ENCODE peak calls at places on chromosomes 11 and 22, in seven cellular contexts. One of them, this sample, is unnamed.

GRCh38 chr11:85595285-85595884 is 31.8 kb downstream of the DLG2 start:
- DNase-seq in CD4-positive, CD25-positive, alpha-beta regulatory T cell: no peak
- DNase-seq in mucosa of descending colon: no peak
- DNase-seq in uterus: no peak
- DNase-seq in gastrocnemius medialis: no peak
- DNase-seq in aorta: no peak
- DNase-seq in esophagus squamous epithelium: no peak
- DNase-seq in this sample: no peak

GRCh38 chr11:45354976-45355705 is 69.0 kb upstream of the SYT13 start:
- DNase-seq in aorta: peak; percentile 96
- DNase-seq in uterus: peak; percentile 91
- DNase-seq in gastrocnemius medialis: peak; percentile 41
- DNase-seq in mucosa of descending colon: peak; percentile 87
- DNase-seq in CD4-positive, CD25-positive, alpha-beta regulatory T cell: peak; percentile 80
- DNase-seq in esophagus squamous epithelium: no peak
- DNase-seq in this sample: peak; percentile 77

GRCh38 chr11:77085652-77086051 is 17.0 kb upstream of the OMP start:
- DNase-seq in CD4-positive, CD25-positive, alpha-beta regulatory T cell: no peak
- DNase-seq in aorta: peak; percentile 59
- DNase-seq in esophagus squamous epithelium: no peak
- DNase-seq in uterus: peak; percentile 8
- DNase-seq in mucosa of descending colon: peak; percentile 22
- DNase-seq in gastrocnemius medialis: no peak
- DNase-seq in this sample: no peak

GRCh38 chr11:27266125-27266524 is 96.9 kb downstream of the CCDC34 start:
- DNase-seq in uterus: no peak
- DNase-seq in gastrocnemius medialis: no peak
- DNase-seq in mucosa of descending colon: no peak
- DNase-seq in aorta: no peak
- DNase-seq in esophagus squamous epithelium: no peak
- DNase-seq in CD4-positive, CD25-positive, alpha-beta regulatory T cell: no peak
- DNase-seq in this sample: no peak

GRCh38 chr11:112784323-112785073 is 176.7 kb upstream of the NCAM1 start:
- DNase-seq in gastrocnemius medialis: no peak
- DNase-seq in uterus: peak; percentile 79
- DNase-seq in CD4-positive, CD25-positive, alpha-beta regulatory T cell: no peak
- DNase-seq in mucosa of descending colon: no peak
- DNase-seq in aorta: peak; percentile 88
- DNase-seq in esophagus squamous epithelium: no peak
- DNase-seq in this sample: peak; percentile 59

GRCh38 chr11:76174330-76174729 is 32.0 kb downstream of the WNT11 start:
- DNase-seq in aorta: no peak
- DNase-seq in CD4-positive, CD25-positive, alpha-beta regulatory T cell: no peak
- DNase-seq in esophagus squamous epithelium: no peak
- DNase-seq in uterus: no peak
- DNase-seq in gastrocnemius medialis: no peak
- DNase-seq in mucosa of descending colon: no peak
- DNase-seq in this sample: no peak

GRCh38 chr11:33980896-33981295 is 70.6 kb upstream of the CAPRIN1 start:
- DNase-seq in aorta: no peak
- DNase-seq in esophagus squamous epithelium: no peak
- DNase-seq in uterus: no peak
- DNase-seq in CD4-positive, CD25-positive, alpha-beta regulatory T cell: no peak
- DNase-seq in gastrocnemius medialis: no peak
- DNase-seq in mucosa of descending colon: no peak
- DNase-seq in this sample: no peak

GRCh38 chr22:37254206-37254866 is 10.3 kb upstream of the RAC2 start:
- DNase-seq in aorta: peak; percentile 14
- DNase-seq in gastrocnemius medialis: no peak
- DNase-seq in uterus: no peak
- DNase-seq in esophagus squamous epithelium: no peak
- DNase-seq in CD4-positive, CD25-positive, alpha-beta regulatory T cell: no peak
- DNase-seq in mucosa of descending colon: no peak
- DNase-seq in this sample: peak; percentile 3

GRCh38 chr22:31048570-31048969 is 32.5 kb upstream of the SMTN start:
- DNase-seq in aorta: no peak
- DNase-seq in gastrocnemius medialis: no peak
- DNase-seq in CD4-positive, CD25-positive, alpha-beta regulatory T cell: no peak
- DNase-seq in mucosa of descending colon: no peak
- DNase-seq in esophagus squamous epithelium: no peak
- DNase-seq in uterus: no peak
- DNase-seq in this sample: no peak

GRCh38 chr11:122995526-122995925 is 13.9 kb upstream of the BSX start:
- DNase-seq in gastrocnemius medialis: no peak
- DNase-seq in mucosa of descending colon: no peak
- DNase-seq in uterus: no peak
- DNase-seq in esophagus squamous epithelium: no peak
- DNase-seq in aorta: no peak
- DNase-seq in CD4-positive, CD25-positive, alpha-beta regulatory T cell: no peak
- DNase-seq in this sample: no peak

GRCh38 chr11:80970016-80970516 is 1529.2 kb upstream of the TENM4 start:
- DNase-seq in gastrocnemius medialis: no peak
- DNase-seq in esophagus squamous epithelium: no peak
- DNase-seq in aorta: no peak
- DNase-seq in uterus: no peak
- DNase-seq in mucosa of descending colon: no peak
- DNase-seq in CD4-positive, CD25-positive, alpha-beta regulatory T cell: no peak
- DNase-seq in this sample: no peak

DNA sequence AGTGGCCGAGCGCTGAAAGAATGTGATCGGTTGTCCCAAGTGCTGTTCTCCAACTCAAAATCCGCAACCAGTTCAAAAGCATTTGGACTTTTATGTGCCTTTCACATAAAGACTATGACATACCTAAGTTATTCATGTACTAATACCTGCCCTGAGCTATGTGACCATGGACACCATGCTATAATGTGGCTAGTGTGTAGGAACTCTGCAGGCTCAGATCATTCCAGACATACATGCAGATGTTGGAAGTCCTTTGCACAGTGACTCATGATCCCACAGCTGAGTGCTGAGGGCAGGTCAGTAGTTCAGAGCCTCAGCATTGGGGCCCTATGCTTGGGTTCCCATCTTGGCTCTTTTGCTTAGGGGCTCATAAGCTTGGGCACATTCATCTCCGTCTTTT is 95.4 kb downstream of the IGLL1 start:
- DNase-seq in uterus: no peak
- DNase-seq in mucosa of descending colon: no peak
- DNase-seq in aorta: no peak
- DNase-seq in esophagus squamous epithelium: no peak
- DNase-seq in gastrocnemius medialis: no peak
- DNase-seq in CD4-positive, CD25-positive, alpha-beta regulatory T cell: no peak
- DNase-seq in this sample: no peak
- H3K4me3 ChIP-seq in uterus: no peak overlapping the region
- H3K4me3 ChIP-seq in mucosa of descending colon: no peak overlapping the region
- H3K4me3 ChIP-seq in aorta: no peak overlapping the region
- H3K4me3 ChIP-seq in esophagus squamous epithelium: no peak overlapping the region
- H3K4me3 ChIP-seq in gastrocnemius medialis: no peak overlapping the region
- H3K4me3 ChIP-seq in CD4-positive, CD25-positive, alpha-beta regulatory T cell: no peak overlapping the region
- H3K4me3 ChIP-seq in this sample: no peak overlapping the region

GRCh38 chr22:39525658-39525975 is 5.3 kb downstream of the ATF4 start:
- DNase-seq in aorta: peak; percentile 44
- DNase-seq in esophagus squamous epithelium: no peak
- DNase-seq in uterus: no peak
- DNase-seq in gastrocnemius medialis: no peak
- DNase-seq in CD4-positive, CD25-positive, alpha-beta regulatory T cell: no peak
- DNase-seq in mucosa of descending colon: peak; percentile 48
- DNase-seq in this sample: peak; percentile 27
- H3K4me1 ChIP-seq in aorta: no peaks in the 10 kb centered on the region
- H3K4me1 ChIP-seq in esophagus squamous epithelium: peaks cover 92% of the 10 kb centered on the region
- H3K4me1 ChIP-seq in uterus: peaks cover 12% of the 10 kb centered on the region
- H3K4me1 ChIP-seq in gastrocnemius medialis: peaks cover 75% of the 10 kb centered on the region
- H3K4me1 ChIP-seq in CD4-positive, CD25-positive, alpha-beta regulatory T cell: peaks cover 82% of the 10 kb centered on the region
- H3K4me1 ChIP-seq in mucosa of descending colon: peaks cover 62% of the 10 kb centered on the region
- H3K4me1 ChIP-seq in this sample: peaks cover 61% of the 10 kb centered on the region

DNA sequence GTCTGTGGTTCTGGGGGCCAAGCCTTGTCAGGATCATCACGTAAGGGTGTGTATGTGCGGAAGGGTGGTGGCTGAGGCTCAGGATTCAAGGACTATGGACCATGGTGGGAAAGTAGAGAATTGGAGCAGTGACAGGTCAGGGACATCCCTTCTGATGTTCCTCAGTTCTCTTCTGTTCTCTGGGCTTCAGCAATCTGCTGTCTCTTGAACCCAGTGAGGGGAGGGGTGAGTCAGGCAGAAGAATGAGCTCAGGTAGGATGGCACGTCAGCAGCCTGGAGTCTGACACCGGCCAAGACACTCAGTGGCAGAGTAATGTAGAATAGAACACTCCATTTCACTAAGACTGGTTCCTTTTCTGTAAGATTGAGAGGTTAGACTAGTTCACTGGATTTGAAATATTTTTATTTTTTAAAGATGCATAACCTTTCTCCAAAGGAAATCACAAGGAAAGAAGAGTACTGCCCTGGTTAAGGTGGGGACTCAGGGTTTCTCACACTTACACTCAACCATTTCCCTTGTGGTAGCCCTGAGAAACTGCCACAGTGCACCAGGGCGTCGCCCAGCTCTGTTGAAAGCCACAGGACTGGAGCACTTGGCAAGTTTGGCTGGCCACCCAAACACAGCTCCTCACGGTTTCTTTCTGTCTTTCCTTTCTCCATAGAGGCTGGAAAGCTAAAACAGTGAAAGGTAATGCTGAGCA is 23.2 kb upstream of the MICAL2 start:
- DNase-seq in gastrocnemius medialis: no peak
- DNase-seq in CD4-positive, CD25-positive, alpha-beta regulatory T cell: no peak
- DNase-seq in uterus: no peak
- DNase-seq in esophagus squamous epithelium: no peak
- DNase-seq in mucosa of descending colon: peak; percentile 79
- DNase-seq in aorta: peak; percentile 80
- DNase-seq in this sample: no peak
- H3K4me3 ChIP-seq in gastrocnemius medialis: no peak overlapping the region
- H3K4me3 ChIP-seq in CD4-positive, CD25-positive, alpha-beta regulatory T cell: no peak overlapping the region
- H3K4me3 ChIP-seq in uterus: no peak overlapping the region
- H3K4me3 ChIP-seq in esophagus squamous epithelium: no peak overlapping the region
- H3K4me3 ChIP-seq in mucosa of descending colon: no peak overlapping the region
- H3K4me3 ChIP-seq in aorta: peak overlapping the region; percentile 30
- H3K4me3 ChIP-seq in this sample: no peak overlapping the region

DNA sequence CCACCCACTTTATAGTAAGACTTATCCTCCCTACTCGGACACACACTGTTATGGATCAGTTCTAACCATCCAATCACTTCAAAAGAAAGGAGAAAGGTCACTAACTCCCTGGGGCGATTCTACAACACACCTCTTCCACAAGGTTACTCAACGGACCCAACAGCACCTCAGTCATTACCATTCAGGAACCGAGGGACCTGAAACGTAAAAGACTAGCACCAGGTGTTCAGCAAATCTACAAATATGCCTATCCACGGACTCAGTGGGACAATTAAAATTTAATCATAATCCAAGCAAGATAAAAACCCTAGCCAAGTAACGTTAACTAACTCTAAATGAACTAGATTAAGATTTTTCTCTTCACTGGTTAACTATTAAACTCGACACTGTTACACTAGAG is 1.6 kb downstream of the HNRNPUL2 start:
- DNase-seq in gastrocnemius medialis: no peak
- DNase-seq in CD4-positive, CD25-positive, alpha-beta regulatory T cell: no peak
- DNase-seq in uterus: no peak
- DNase-seq in esophagus squamous epithelium: no peak
- DNase-seq in mucosa of descending colon: no peak
- DNase-seq in aorta: no peak
- DNase-seq in this sample: no peak
- H3K4me1 ChIP-seq in gastrocnemius medialis: peaks cover 41% of the 10 kb centered on the region
- H3K4me1 ChIP-seq in CD4-positive, CD25-positive, alpha-beta regulatory T cell: peaks cover 44% of the 10 kb centered on the region
- H3K4me1 ChIP-seq in uterus: peaks cover 12% of the 10 kb centered on the region
- H3K4me1 ChIP-seq in esophagus squamous epithelium: peaks cover 61% of the 10 kb centered on the region
- H3K4me1 ChIP-seq in mucosa of descending colon: peaks cover 27% of the 10 kb centered on the region
- H3K4me1 ChIP-seq in aorta: no peaks in the 10 kb centered on the region
- H3K4me1 ChIP-seq in this sample: peaks cover 24% of the 10 kb centered on the region

DNA sequence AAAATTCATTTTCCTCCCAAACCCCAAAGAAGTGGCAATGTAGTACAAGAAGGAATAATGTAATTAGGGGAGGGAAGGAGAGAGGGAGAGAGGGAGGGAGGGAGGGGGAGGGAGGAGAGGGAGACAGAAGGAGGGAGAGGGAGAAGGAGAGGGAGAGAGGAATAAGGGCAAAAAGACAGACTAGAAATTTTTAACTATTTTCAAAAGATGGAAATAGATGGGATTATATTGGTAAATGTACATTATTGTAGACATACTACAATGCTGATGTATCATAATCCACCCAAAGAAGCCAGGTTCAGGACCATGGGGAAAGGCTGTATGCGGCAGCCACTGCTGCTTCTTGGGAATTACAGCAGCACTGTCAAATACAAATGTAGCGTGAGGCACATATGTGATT is 74.3 kb downstream of the GAB2 start:
- DNase-seq in CD4-positive, CD25-positive, alpha-beta regulatory T cell: no peak
- DNase-seq in esophagus squamous epithelium: no peak
- DNase-seq in mucosa of descending colon: no peak
- DNase-seq in gastrocnemius medialis: no peak
- DNase-seq in uterus: no peak
- DNase-seq in aorta: no peak
- DNase-seq in this sample: no peak
- H3K4me3 ChIP-seq in CD4-positive, CD25-positive, alpha-beta regulatory T cell: no peak overlapping the region
- H3K4me3 ChIP-seq in esophagus squamous epithelium: no peak overlapping the region
- H3K4me3 ChIP-seq in mucosa of descending colon: no peak overlapping the region
- H3K4me3 ChIP-seq in gastrocnemius medialis: no peak overlapping the region
- H3K4me3 ChIP-seq in uterus: no peak overlapping the region
- H3K4me3 ChIP-seq in aorta: no peak overlapping the region
- H3K4me3 ChIP-seq in this sample: no peak overlapping the region

This sample was measured in right lobe of liver.